ENCODE peak calls at places on chromosomes 11 and 22, in four cellular contexts. P is K562, E is GM12878, Y is H1. Q is an unnamed sample.

GRCh38 chr11:27886765-27887328 is 186.6 kb upstream of the BDNF start:
- DNase-seq in P (no peak), E (no peak), Y (no peak), Q (no peak)

GRCh38 chr22:40423882-40424640 is 53.7 kb downstream of the SGSM3 start:
- DNase-seq in P (no peak), E (no peak), Y (no peak), Q (no peak)

GRCh38 chr11:61757213-61757862 is 4.9 kb downstream of the MYRF start:
- DNase-seq in P (no peak), E (no peak), Y (no peak), Q (no peak)

GRCh38 chr11:123413636-123414035 is 16.4 kb upstream of the GRAMD1B start:
- DNase-seq in P (no peak), E (no peak), Y (no peak), Q (no peak)

GRCh38 chr11:73395297-73396208 is 19.4 kb downstream of the RELT start:
- DNase-seq in P (no peak), E (no peak), Y (no peak), Q (no peak)

GRCh38 chr22:25637672-25638071 is 73.2 kb downstream of the GRK3 start:
- DNase-seq in P (no peak), E (no peak), Y (no peak), Q (no peak)

GRCh38 chr11:68140496-68141246 is 19.5 kb upstream of the CHKA start:
- DNase-seq in P (no peak), E (no peak), Y (no peak), Q (peak)

GRCh38 chr11:7490054-7490453 is 4.7 kb downstream of the OLFML1 start:
- DNase-seq in P (no peak), E (no peak), Y (no peak), Q (no peak)

GRCh38 chr11:60951909-60952741 is at the start of gene SLC15A3:
- DNase-seq in P (no peak), E (peak), Y (no peak), Q (no peak)

GRCh38 chr11:116644201-116644947 is 128.4 kb downstream of the BUD13 start:
- DNase-seq in P (no peak), E (no peak), Y (no peak), Q (peak)

GRCh38 chr11:116644948-116645305 is 127.9 kb downstream of the BUD13 start:
- DNase-seq in P (no peak), E (no peak), Y (peak), Q (no peak)

GRCh38 chr11:116647305-116648080 is 125.3 kb downstream of the BUD13 start:
- DNase-seq in P (no peak), E (no peak), Y (no peak), Q (no peak)

GRCh38 chr11:116648229-116649174 is 124.3 kb downstream of the BUD13 start:
- DNase-seq in P (no peak), E (no peak), Y (no peak), Q (no peak)

GRCh38 chr11:116646191-116646590 is 126.6 kb downstream of the BUD13 start:
- DNase-seq in P (no peak), E (no peak), Y (no peak), Q (no peak)
- TF ChIP-seq NRF1 in P (no peak), E (no peak), Y (no peak), Q (no peak)

GRCh38 chr11:128790200-128790599 is 76.9 kb downstream of the KCNJ1 start:
- DNase-seq in P (no peak), E (no peak), Y (no peak), Q (no peak)
- H3K27ac ChIP-seq in P (no peak), E (no peak), Y (no peak), Q (no peak)

GRCh38 chr11:75200531-75200930 is 40.0 kb upstream of the TPBGL start:
- DNase-seq in P (no peak), E (no peak), Y (no peak), Q (no peak)
- H2AFZ ChIP-seq in P (no peak), E (no peak), Y (no peak), Q (no peak)

GRCh38 chr22:36029406-36029755 is 757 bp upstream of the RBFOX2 start:
- DNase-seq in P (no peak), E (no peak), Y (no peak), Q (no peak)

GRCh38 chr22:36026741-36027140 is 1.9 kb downstream of the RBFOX2 start:
- DNase-seq in P (no peak), E (no peak), Y (no peak), Q (no peak)

GRCh38 chr22:36028646-36029405 is at the start of gene RBFOX2:
- DNase-seq in P (peak), E (no peak), Y (peak), Q (peak)

GRCh38 chr22:36027579-36027959 is 1.1 kb downstream of the RBFOX2 start:
- DNase-seq in P (no peak), E (no peak), Y (no peak), Q (no peak)

DNA sequence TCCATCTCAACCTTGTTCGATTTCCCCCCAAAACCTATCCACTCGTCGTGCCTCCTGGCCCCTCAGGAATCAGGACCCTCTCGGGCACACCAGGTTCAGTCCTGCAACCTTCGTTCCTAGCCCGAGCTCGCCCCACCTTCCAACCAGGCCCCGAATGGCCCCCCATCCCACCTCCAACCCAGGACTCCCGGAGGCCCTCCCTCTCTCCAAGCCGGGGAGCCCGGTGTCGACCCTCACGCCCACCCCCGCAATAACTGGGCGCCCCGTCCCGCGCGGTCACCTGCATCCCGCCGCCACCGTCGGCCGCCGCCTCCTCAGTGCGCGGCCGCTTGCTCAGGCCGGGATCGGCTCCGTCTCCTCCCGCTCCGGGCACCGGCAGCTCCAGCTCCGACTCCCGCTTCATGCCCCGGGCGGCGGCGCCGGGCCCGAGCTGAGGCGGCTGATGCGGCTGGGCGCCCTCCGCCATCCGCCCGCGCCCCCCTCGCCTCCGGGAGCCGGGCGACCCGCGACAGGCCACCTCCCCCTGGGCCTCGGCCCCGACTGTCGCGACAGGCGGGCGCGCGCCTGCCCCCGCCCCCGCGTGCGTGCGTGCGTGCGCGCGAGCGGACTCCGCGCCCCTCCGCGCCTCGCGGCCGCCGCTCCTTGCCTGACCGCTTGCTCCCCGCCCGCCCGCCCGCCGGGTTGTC is 521 bp downstream of the RBFOX2 start:
- DNase-seq in P (no peak), E (no peak), Y (no peak), Q (peak)
- TF ChIP-seq NRF1 in P (no peak), E (no peak), Y (no peak), Q (no peak)

GRCh38 chr11:85663781-85664560 is 958 bp downstream of the CREBZF start:
- DNase-seq in P (peak), E (no peak), Y (no peak), Q (peak)
- H3K27ac ChIP-seq in P (peak), E (peak), Y (peak), Q (peak)

GRCh38 chr11:122207505-122207904 is 91.5 kb upstream of the BLID start:
- DNase-seq in P (no peak), E (no peak), Y (no peak), Q (no peak)

GRCh38 chr11:122202161-122202950 is 86.3 kb upstream of the BLID start:
- DNase-seq in P (no peak), E (no peak), Y (no peak), Q (peak)

GRCh38 chr11:122202951-122203456 is 87.0 kb upstream of the BLID start:
- DNase-seq in P (peak), E (no peak), Y (peak), Q (peak)

GRCh38 chr11:122204206-122204605 is 88.2 kb upstream of the BLID start:
- DNase-seq in P (no peak), E (no peak), Y (no peak), Q (no peak)

DNA sequence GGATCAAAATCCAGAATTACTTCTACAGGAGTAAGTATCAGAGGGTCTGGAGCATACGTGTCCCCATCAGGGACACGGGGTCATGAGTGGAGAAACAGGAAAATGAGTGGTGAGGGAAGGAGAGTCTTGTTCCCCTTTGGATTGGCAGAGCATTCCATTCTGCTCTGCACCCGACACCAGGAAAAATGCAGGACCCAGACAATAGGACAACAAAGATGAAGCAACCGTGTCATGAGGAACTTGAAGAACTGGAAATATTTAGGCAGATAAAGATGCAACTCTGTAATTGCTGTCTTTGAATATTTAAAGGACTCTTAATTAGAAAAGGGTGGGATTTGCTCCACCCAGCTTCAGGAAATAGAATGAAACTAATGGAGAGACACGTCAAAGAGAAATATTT is 89.0 kb upstream of the BLID start:
- DNase-seq in P (no peak), E (no peak), Y (no peak), Q (no peak)
- H2AFZ ChIP-seq in P (no peak), E (no peak), Y (no peak), Q (no peak)

GRCh38 chr11:32002311-32002710 is 88.6 kb upstream of the RCN1 start:
- DNase-seq in P (no peak), E (no peak), Y (no peak), Q (no peak)

GRCh38 chr11:32005786-32006406 is 85.0 kb upstream of the RCN1 start:
- DNase-seq in P (no peak), E (no peak), Y (no peak), Q (no peak)

GRCh38 chr11:32008879-32009548 is 81.9 kb upstream of the RCN1 start:
- DNase-seq in P (no peak), E (no peak), Y (no peak), Q (no peak)

GRCh38 chr11:32003335-32003734 is 87.5 kb upstream of the RCN1 start:
- DNase-seq in P (no peak), E (no peak), Y (no peak), Q (no peak)

GRCh38 chr11:32006799-32007388 is 84.0 kb upstream of the RCN1 start:
- DNase-seq in P (peak), E (peak), Y (no peak), Q (peak)
- TF ChIP-seq NRF1 in P (no peak), E (no peak), Y (no peak), Q (no peak)

DNA sequence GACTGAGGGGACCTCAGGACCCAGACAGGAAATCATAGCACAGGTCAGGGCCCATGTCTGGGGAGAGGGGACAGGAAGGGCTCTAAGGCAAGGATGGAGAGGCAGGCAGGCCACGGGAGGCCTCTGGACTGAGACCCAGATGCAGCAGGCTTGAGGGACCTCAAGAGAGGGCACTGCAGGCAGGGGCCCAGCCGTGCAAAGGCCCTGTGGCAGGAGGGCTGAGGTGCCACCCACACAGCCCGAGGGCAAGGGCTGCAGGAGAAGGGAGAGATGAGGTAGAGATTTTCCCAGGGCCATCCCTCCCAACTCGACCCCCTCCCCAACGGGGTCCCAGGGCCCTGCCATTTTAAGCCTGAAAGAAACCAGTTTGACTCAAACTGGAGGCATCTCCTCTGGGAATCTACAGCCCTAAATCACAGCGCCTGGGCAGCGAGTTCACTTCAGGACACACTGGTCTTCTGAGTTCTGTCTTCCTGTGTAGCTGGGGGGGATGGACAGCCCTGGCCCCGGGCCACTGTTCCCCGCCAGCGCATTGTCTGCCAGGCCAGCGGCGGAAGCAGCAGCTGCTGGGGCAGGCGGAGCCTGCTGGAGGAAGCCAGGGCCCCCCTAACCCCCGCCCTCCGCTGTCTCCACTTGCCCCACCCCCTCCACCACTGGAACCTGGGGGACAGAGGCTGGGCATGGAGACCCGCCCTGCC is 20.3 kb upstream of the WNT7B start:
- DNase-seq in P (peak), E (no peak), Y (no peak), Q (no peak)
- H3K27ac ChIP-seq in P (no peak), E (no peak), Y (no peak), Q (peak)

Q was measured in SK-N-SH.